ENCODE peak calls at places on chromosome 15, in seven cellular contexts. B, M, V, W, J, F and Q are unnamed samples.

GRCh38 chr15:68614621-68615035 is 35.8 kb downstream of the CORO2B start:
- DNase-seq in W (no peak), J (peak), B (no peak), F (no peak), V (no peak), M (no peak), Q (no peak)

GRCh38 chr15:31248951-31249350 is 77.7 kb upstream of the KLF13 start:
- DNase-seq in M (no peak), J (no peak), F (no peak), B (no peak), V (no peak), W (no peak), Q (no peak)

GRCh38 chr15:27820232-27820631 is 278.9 kb downstream of the OCA2 start:
- DNase-seq in M (no peak), B (no peak), V (no peak), W (no peak), F (no peak), J (no peak), Q (no peak)

GRCh38 chr15:80570553-80570952 is 124.6 kb upstream of the ABHD17C start:
- DNase-seq in V (no peak), M (no peak), B (no peak), J (no peak), W (no peak), F (no peak), Q (no peak)

GRCh38 chr15:60633426-60633968 is 154.6 kb upstream of the ICE2 start:
- DNase-seq in B (no peak), F (no peak), V (no peak), J (no peak), M (no peak), W (no peak), Q (no peak)

GRCh38 chr15:99322643-99323405 is 71.5 kb downstream of the LRRC28 start:
- DNase-seq in V (peak), M (no peak), B (no peak), W (no peak), J (no peak), F (no peak), Q (no peak)

GRCh38 chr15:65494066-65494465 is 23.4 kb downstream of the DPP8 start:
- DNase-seq in V (no peak), B (no peak), M (no peak), W (no peak), J (no peak), F (no peak), Q (no peak)

GRCh38 chr15:83206971-83207621 is 527 bp downstream of the HDGFL3 start:
- DNase-seq in J (no peak), W (peak), V (no peak), B (peak), F (peak), M (peak), Q (no peak)

GRCh38 chr15:81160312-81161214 is 26.5 kb downstream of the CFAP161 start:
- DNase-seq in M (peak), F (no peak), V (no peak), J (no peak), W (no peak), B (no peak), Q (no peak)

GRCh38 chr15:83692820-83693581 is 39.1 kb downstream of the ADAMTSL3 start:
- DNase-seq in B (no peak), W (no peak), J (no peak), V (no peak), M (no peak), F (no peak), Q (no peak)

GRCh38 chr15:31277335-31278055 is 49.1 kb upstream of the KLF13 start:
- DNase-seq in M (no peak), W (no peak), V (no peak), B (no peak), F (no peak), J (no peak), Q (no peak)

GRCh38 chr15:66963084-66963483 is 102.3 kb upstream of the SMAD3 start:
- DNase-seq in M (no peak), V (no peak), W (no peak), J (no peak), F (no peak), B (no peak), Q (no peak)

GRCh38 chr15:74505837-74506514 is 35.0 kb upstream of the ARID3B start:
- DNase-seq in F (no peak), M (no peak), V (no peak), W (no peak), B (no peak), J (no peak), Q (no peak)

GRCh38 chr15:95210436-95210981 is 979.1 kb downstream of the MCTP2 start:
- DNase-seq in W (no peak), J (no peak), V (no peak), F (no peak), M (no peak), B (no peak), Q (no peak)

GRCh38 chr15:63512148-63512547 is 7.8 kb downstream of the USP3 start:
- DNase-seq in J (no peak), M (no peak), W (no peak), V (no peak), B (no peak), F (no peak), Q (no peak)

GRCh38 chr15:25247418-25248030 is 191.3 kb downstream of the UBE3A start:
- DNase-seq in B (peak), J (no peak), V (no peak), F (no peak), M (no peak), W (no peak), Q (no peak)

DNA sequence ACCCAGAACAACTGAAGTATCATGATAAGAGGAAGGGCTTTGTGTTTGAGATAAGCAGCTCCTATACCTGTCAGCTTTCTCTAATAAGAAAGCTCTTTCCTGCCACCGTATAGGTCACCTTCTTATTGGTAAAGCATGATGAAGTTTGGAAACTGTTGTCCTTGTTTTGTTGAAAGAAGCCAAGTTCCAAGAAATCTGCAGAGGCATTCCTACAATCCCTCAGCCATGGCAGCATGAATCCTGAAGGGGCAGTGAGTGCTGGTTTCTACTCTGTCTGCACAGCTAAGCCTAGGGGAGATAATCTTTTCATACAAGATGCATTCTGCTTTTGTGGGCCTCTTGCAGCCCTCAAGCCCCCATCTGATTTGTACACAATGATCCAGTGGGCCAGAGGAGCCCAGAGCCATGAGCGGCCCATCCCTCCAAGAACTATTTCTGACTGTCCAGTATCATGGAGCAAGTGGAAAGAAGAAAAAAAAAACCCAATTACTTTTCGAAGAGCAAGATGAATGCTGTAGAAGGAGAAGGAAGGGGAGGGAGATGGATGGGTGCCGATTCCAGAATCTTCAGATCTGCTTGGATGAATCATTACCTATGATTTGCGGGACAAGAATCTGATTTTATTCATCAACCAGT is 1.9 kb upstream of the THBS1 start:
- DNase-seq in V (no peak), B (no peak), M (no peak), F (no peak), J (no peak), W (no peak), Q (no peak)
- TF ChIP-seq TAF1 in V (no peak), B (no peak), M (no peak), F (no peak), J (no peak), W (no peak), Q (no peak)

GRCh38 chr15:71760852-71761251 is 49.5 kb upstream of the NR2E3 start:
- DNase-seq in W (no peak), J (no peak), B (no peak), F (no peak), M (no peak), V (no peak), Q (no peak)

GRCh38 chr15:71757741-71758530 is 52.4 kb upstream of the NR2E3 start:
- DNase-seq in M (no peak), V (no peak), F (no peak), J (no peak), B (no peak), W (no peak), Q (no peak)

GRCh38 chr15:71758716-71759115 is 51.6 kb upstream of the NR2E3 start:
- DNase-seq in V (no peak), B (no peak), M (no peak), W (no peak), F (no peak), J (no peak), Q (no peak)

GRCh38 chr15:71756574-71757352 is 53.6 kb upstream of the NR2E3 start:
- DNase-seq in M (no peak), F (no peak), V (no peak), J (no peak), B (no peak), W (no peak), Q (no peak)

GRCh38 chr15:71761649-71762048 is 48.7 kb upstream of the NR2E3 start:
- DNase-seq in W (no peak), F (no peak), M (no peak), V (peak), J (no peak), B (no peak), Q (no peak)
- TF ChIP-seq TAF1 in W (no peak), F (no peak), M (no peak), V (no peak), J (no peak), B (no peak), Q (no peak)

GRCh38 chr15:50880651-50881114 is 27.8 kb upstream of the AP4E1 start:
- DNase-seq in V (no peak), B (no peak), F (no peak), M (no peak), W (no peak), J (no peak), Q (peak)
- TF ChIP-seq TAF1 in V (no peak), B (no peak), F (no peak), M (no peak), W (no peak), J (no peak), Q (no peak)

DNA sequence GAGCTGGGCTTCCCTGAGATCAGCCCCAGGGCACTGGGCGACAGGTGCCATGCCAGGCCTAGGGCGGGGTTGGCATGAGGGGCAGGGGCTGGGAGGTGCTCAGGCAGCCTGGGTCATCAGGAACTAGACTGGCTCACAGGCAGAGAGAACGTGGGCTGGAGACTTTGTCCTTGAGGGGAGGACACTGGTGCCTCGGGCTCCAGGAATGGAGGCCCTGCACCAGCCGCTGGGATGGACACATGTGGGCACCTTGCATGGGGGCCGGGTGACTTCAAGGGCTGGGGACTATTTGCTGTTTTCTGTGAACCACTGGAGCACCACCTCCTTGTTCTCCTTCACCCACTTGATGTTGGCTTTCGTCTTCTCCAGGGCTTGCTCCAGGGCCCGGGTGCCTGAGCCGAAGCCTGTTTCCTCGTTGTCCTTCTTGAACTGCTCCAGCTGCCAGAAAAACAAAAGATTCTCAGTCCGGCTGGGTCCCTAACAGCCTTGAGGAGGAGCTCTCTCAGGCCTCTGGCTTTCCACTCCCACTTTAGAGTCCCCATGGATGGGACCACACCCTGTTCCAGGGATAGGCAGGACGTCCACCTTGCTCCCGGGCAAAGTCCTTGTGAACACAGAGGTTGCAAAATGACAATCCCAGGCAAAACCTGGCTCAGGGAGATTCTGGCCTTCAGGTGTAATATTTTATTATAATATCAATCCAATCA is 9.1 kb downstream of the MESP2 start:
- DNase-seq in M (no peak), J (no peak), F (no peak), V (peak), B (no peak), W (no peak), Q (no peak)
- TF ChIP-seq TAF1 in M (no peak), J (no peak), F (no peak), V (no peak), B (no peak), W (no peak), Q (no peak)

DNA sequence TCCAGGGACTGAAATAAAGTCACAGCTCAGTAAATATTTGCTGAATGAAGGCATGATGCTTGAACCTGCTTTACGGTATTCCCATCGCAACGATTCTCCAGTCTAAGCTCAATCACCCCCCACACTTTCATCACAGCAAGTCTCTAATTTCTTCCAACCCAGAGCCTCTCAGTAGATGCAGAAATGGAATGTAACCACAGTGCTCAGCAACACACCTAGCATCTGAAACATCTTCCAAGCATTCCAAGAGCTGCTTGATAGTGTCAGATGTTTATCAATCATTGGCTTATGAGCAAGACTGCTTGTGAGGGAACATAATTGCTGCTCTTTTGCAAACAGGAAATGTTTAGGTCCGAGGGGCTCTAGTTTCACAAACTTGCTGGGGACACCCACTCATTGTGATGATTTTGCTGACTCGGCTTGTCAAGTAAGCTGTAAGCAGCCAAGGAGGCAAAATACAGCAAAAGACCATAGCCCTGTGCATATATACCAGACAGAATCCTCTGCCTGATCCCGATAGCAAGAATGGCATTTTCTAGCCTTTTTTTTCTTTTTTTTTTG is 751.2 kb downstream of the NR2F2 start:
- DNase-seq in F (no peak), W (no peak), J (no peak), B (no peak), V (no peak), M (no peak), Q (no peak)
- TF ChIP-seq TAF1 in F (no peak), W (no peak), J (no peak), B (no peak), V (no peak), M (no peak), Q (no peak)

GRCh38 chr15:42033214-42033873 is 12.5 kb upstream of the PLA2G4E start:
- DNase-seq in M (no peak), J (no peak), V (no peak), F (no peak), W (no peak), B (no peak), Q (peak)

GRCh38 chr15:42034628-42035177 is 13.9 kb upstream of the PLA2G4E start:
- DNase-seq in B (no peak), F (no peak), M (no peak), W (no peak), J (no peak), V (no peak), Q (no peak)

GRCh38 chr15:42036112-42036905 is 15.5 kb upstream of the PLA2G4E start:
- DNase-seq in F (no peak), M (peak), V (no peak), J (no peak), B (no peak), W (no peak), Q (no peak)

GRCh38 chr15:42036991-42037390 is 16.1 kb upstream of the PLA2G4E start:
- DNase-seq in B (no peak), J (no peak), M (no peak), V (no peak), W (no peak), F (no peak), Q (no peak)

GRCh38 chr15:42035362-42035761 is 14.5 kb upstream of the PLA2G4E start:
- DNase-seq in W (peak), F (no peak), B (peak), M (no peak), V (no peak), J (no peak), Q (peak)
- TF ChIP-seq TAF1 in W (no peak), F (no peak), B (no peak), M (no peak), V (no peak), J (no peak), Q (no peak)

GRCh38 chr15:40070166-40070557 is 31.2 kb upstream of the SRP14 start:
- DNase-seq in M (peak), J (no peak), B (no peak), F (no peak), W (no peak), V (no peak), Q (no peak)

GRCh38 chr15:40067921-40068624 is 29.1 kb upstream of the SRP14 start:
- DNase-seq in M (no peak), W (no peak), V (no peak), F (no peak), J (no peak), B (no peak), Q (no peak)

GRCh38 chr15:40072216-40072990 is 33.4 kb upstream of the SRP14 start:
- DNase-seq in W (no peak), J (no peak), V (no peak), B (no peak), F (no peak), M (no peak), Q (no peak)

GRCh38 chr15:40070608-40071218 is 31.7 kb upstream of the SRP14 start:
- DNase-seq in V (no peak), M (no peak), W (no peak), F (no peak), J (no peak), B (no peak), Q (no peak)

GRCh38 chr15:40069178-40070165 is 30.5 kb upstream of the SRP14 start:
- DNase-seq in J (no peak), B (peak), F (no peak), M (peak), W (no peak), V (peak), Q (no peak)
- TF ChIP-seq TAF1 in J (no peak), B (no peak), F (no peak), M (peak), W (no peak), V (peak), Q (no peak)

GRCh38 chr15:33675246-33675645 is 293.1 kb upstream of the CHRM5 start:
- DNase-seq in V (no peak), B (no peak), J (no peak), F (peak), W (no peak), M (peak), Q (no peak)
- TF ChIP-seq TAF1 in V (no peak), B (no peak), J (no peak), F (no peak), W (no peak), M (no peak), Q (no peak)

DNA sequence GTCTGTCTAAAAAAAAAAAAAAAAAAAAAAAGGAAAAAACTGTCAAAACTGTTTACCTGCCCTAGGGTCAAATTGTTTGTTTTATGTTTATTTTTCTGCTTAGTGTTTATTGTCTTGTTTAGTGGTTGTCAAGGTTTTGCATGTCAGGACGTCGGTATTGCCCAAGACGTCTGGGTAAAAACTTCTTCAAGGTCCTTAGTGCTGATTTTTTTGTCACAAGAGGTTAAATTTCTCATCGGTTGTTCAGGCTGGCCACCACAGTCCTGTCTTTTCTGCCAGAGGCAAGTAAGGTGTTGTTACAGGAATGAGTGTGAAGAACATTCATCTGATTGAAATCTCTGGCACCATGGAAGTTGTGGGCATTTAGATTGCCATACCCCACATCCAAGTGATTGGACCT is 7.0 kb downstream of the DET1 start:
- DNase-seq in J (no peak), V (no peak), F (no peak), W (no peak), M (no peak), B (no peak), Q (no peak)
- TF ChIP-seq TAF1 in J (no peak), V (no peak), F (no peak), W (no peak), M (no peak), B (no peak), Q (no peak)

GRCh38 chr15:69998541-69999391 is 99.0 kb downstream of the TLE3 start:
- DNase-seq in V (no peak), J (no peak), W (no peak), B (no peak), F (no peak), M (no peak), Q (no peak)
- TF ChIP-seq TAF1 in V (no peak), J (no peak), W (no peak), B (no peak), F (no peak), M (no peak), Q (no peak)